ENCODE peak calls at places on chromosomes 5 and 9, in six cellular contexts. U, Q, E, R, L and S are unnamed samples.

GRCh38 chr9:121328876-121329681 is 41.0 kb downstream of the STOM start:
- DNase-seq in U (no peak), Q (no peak), E (no peak), R (no peak), L (no peak), S (no peak)

GRCh38 chr9:131042666-131043065 is 33.7 kb downstream of the LAMC3 start:
- DNase-seq in U (no peak), Q (no peak), E (no peak), R (no peak), L (no peak), S (no peak)

GRCh38 chr5:92916036-92916435 is 665.0 kb downstream of the NR2F1-AS1 start:
- DNase-seq in U (no peak), Q (peak; percentile 13), E (peak; percentile 44), R (no peak), L (no peak), S (no peak)

GRCh38 chr9:91907387-91908292 is 42.4 kb downstream of the ROR2 start:
- DNase-seq in U (no peak), Q (no peak), E (peak; percentile 42), R (no peak), L (no peak), S (no peak)

GRCh38 chr5:113526421-113526820 is 12.9 kb downstream of the YTHDC2 start:
- DNase-seq in U (peak; percentile 11), Q (no peak), E (no peak), R (no peak), L (no peak), S (no peak)

GRCh38 chr5:173534031-173534430 is 82.4 kb downstream of the BOD1 start:
- DNase-seq in U (no peak), Q (no peak), E (no peak), R (no peak), L (no peak), S (no peak)

GRCh38 chr9:132125361-132125760 is 36.5 kb upstream of the NTNG2 start:
- DNase-seq in U (no peak), Q (no peak), E (no peak), R (no peak), L (no peak), S (no peak)

GRCh38 chr5:160352308-160352707 is 18.1 kb downstream of the C1QTNF2 start:
- DNase-seq in U (no peak), Q (no peak), E (no peak), R (no peak), L (no peak), S (no peak)

GRCh38 chr5:68771221-68771620 is 322.6 kb upstream of the SLC30A5 start:
- DNase-seq in U (no peak), Q (no peak), E (no peak), R (no peak), L (no peak), S (no peak)

GRCh38 chr9:126155756-126156664 is 170.6 kb upstream of the MVB12B start:
- DNase-seq in U (no peak), Q (no peak), E (no peak), R (no peak), L (peak; percentile 39), S (no peak)

GRCh38 chr5:154595662-154596061 is 117.6 kb upstream of the HAND1 start:
- DNase-seq in U (no peak), Q (no peak), E (no peak), R (no peak), L (no peak), S (no peak)

GRCh38 chr5:60540855-60541805 is 158.8 kb downstream of the DEPDC1B start:
- DNase-seq in U (no peak), Q (no peak), E (peak; percentile 53), R (peak; percentile 73), L (no peak), S (no peak)

GRCh38 chr5:172096184-172096941 is 89.9 kb upstream of the FBXW11 start:
- DNase-seq in U (no peak), Q (no peak), E (no peak), R (peak; percentile 59), L (no peak), S (no peak)

GRCh38 chr9:111525056-111525977 is at the start of gene ZNF483:
- DNase-seq in U (peak; percentile 84), Q (peak; percentile 90), E (peak; percentile 75), R (peak; percentile 90), L (peak; percentile 90), S (peak; percentile 67)

GRCh38 chr9:38017149-38017884 is 51.7 kb downstream of the SHB start:
- DNase-seq in U (peak; percentile 92), Q (no peak), E (peak; percentile 62), R (peak; percentile 85), L (no peak), S (no peak)

GRCh38 chr9:70893610-70894122 is 227.8 kb downstream of the TRPM3 start:
- DNase-seq in U (no peak), Q (no peak), E (no peak), R (no peak), L (no peak), S (no peak)

GRCh38 chr9:97710356-97711222 is 13.4 kb upstream of the XPA start:
- DNase-seq in U (peak; percentile 65), Q (peak; percentile 87), E (peak; percentile 66), R (no peak), L (no peak), S (peak; percentile 74)

GRCh38 chr9:93895535-93895934 is 59.6 kb downstream of the BARX1 start:
- DNase-seq in U (no peak), Q (no peak), E (no peak), R (no peak), L (peak; percentile 33), S (no peak)

GRCh38 chr9:132670359-132670815 is at the start of gene GTF3C4:
- DNase-seq in U (peak; percentile 92), Q (peak; percentile 95), E (peak; percentile 12), R (peak; percentile 96), L (peak; percentile 95), S (peak; percentile 84)

GRCh38 chr5:123087173-123088030 is 1.6 kb upstream of the PRDM6 start:
- DNase-seq in U (no peak), Q (no peak), E (no peak), R (no peak), L (peak; percentile 42), S (no peak)

GRCh38 chr5:58056546-58056945 is 403.3 kb downstream of the PLK2 start:
- DNase-seq in U (no peak), Q (no peak), E (peak; percentile 43), R (no peak), L (no peak), S (no peak)

GRCh38 chr5:14675309-14675708 is 10.8 kb downstream of the OTULIN start:
- DNase-seq in U (no peak), Q (no peak), E (no peak), R (no peak), L (no peak), S (no peak)

GRCh38 chr5:14672508-14673394 is 8.2 kb downstream of the OTULIN start:
- DNase-seq in U (no peak), Q (no peak), E (peak; percentile 35), R (no peak), L (no peak), S (peak; percentile 14)

GRCh38 chr5:14672082-14672481 is 7.6 kb downstream of the OTULIN start:
- DNase-seq in U (no peak), Q (no peak), E (no peak), R (no peak), L (no peak), S (no peak)

GRCh38 chr5:14671414-14671813 is 6.9 kb downstream of the OTULIN start:
- DNase-seq in U (no peak), Q (no peak), E (peak; percentile 71), R (no peak), L (no peak), S (no peak)

DNA sequence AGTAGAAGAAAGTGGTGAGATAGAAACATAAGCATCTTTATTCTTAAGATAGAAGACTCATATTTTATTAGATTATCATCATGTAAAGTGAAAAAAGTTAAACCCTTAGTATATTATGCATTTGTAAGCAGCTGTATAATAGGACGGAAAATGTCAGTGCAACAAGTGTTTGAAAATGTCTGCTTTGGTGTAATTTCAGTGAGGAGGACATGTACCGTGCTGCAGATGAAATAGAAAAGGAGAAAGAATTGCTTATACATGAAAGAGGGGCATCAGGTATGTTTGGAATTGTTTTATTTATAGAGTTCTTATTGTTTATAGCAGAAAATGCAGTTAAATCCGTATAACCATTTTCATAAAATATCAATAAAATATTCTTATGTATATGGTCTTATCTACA is 8.9 kb downstream of the OTULIN start:
- DNase-seq in U (no peak), Q (no peak), E (no peak), R (no peak), L (no peak), S (no peak)
- H3K4me1 ChIP-seq in U (no peaks in the 10 kb centered on the region), Q (no peaks in the 10 kb centered on the region), E (peaks cover 15% of the 10 kb centered on the region), R (no peaks in the 10 kb centered on the region), L (peaks cover 81% of the 10 kb centered on the region), S (peaks cover 13% of the 10 kb centered on the region)

GRCh38 chr9:119197858-119198607 is 171.2 kb downstream of the BRINP1 start:
- DNase-seq in U (no peak), Q (no peak), E (no peak), R (no peak), L (no peak), S (no peak)

DNA sequence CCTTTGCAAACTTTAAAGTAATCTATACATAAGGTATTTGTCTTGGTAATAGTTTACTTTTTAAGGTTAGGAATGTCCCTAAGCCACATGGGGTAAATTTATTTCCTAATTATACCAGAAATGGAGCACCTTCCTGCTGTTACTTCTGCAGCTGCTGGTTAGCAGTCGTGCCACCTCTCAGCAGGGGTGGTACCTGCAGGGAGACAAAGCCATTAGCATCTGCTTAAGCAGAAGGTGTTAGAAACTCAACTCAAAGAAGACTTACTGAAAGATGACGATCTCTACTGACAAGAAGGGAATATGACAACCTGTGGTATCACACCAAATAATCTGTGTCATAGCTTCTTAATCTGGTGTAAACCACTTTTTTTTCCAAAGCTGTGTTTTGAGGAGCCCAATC is 173.7 kb downstream of the BRINP1 start:
- DNase-seq in U (no peak), Q (no peak), E (no peak), R (no peak), L (no peak), S (no peak)
- H3K4me3 ChIP-seq in U (no peak overlapping the region), Q (no peak overlapping the region), E (no peak overlapping the region), R (no peak overlapping the region), L (no peak overlapping the region), S (no peak overlapping the region)

GRCh38 chr9:136010176-136010575 is 49.0 kb upstream of the UBAC1 start:
- DNase-seq in U (no peak), Q (no peak), E (no peak), R (no peak), L (peak; percentile 65), S (no peak)
- H3K27ac ChIP-seq in U (no peak overlapping the region), Q (no peak overlapping the region), E (no peak overlapping the region), R (no peak overlapping the region), L (peak overlapping the region; percentile 80), S (no peak overlapping the region)

DNA sequence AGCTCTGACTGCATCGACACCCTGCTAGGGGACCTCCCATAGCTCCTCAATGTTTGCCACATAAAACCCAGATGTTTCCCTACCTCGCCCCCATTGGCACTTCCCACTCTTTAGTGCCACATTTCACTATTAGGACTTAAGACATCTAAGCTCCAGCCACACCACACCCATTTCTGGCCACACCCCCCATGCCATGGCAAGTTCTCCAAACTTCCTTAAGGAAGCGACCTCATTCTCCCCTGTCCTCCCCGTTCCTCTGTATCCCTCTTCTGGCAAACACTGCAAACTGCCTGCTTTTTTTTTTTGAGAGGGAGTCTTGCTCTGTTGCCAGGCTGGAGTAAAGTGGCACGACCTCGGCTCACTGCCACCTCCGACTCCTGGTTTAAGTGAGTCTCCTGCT is 62.9 kb downstream of the USP20 start:
- DNase-seq in U (no peak), Q (no peak), E (no peak), R (no peak), L (no peak), S (peak; percentile 19)
- H3K4me1 ChIP-seq in U (no peaks in the 10 kb centered on the region), Q (no peaks in the 10 kb centered on the region), E (no peaks in the 10 kb centered on the region), R (no peaks in the 10 kb centered on the region), L (peaks cover 17% of the 10 kb centered on the region), S (no peaks in the 10 kb centered on the region)